ENCODE peak calls at places on chromosomes 7 and 10, in nine cellular contexts. One of them, this sample, is unnamed.

GRCh38 chr7:47039089-47039648 is 542.7 kb downstream of the TNS3 start:
- DNase-seq in NCI-H748 treated with DMSO at 0.1 percent for 48 hours: no peak
- DNase-seq in activated CD4-positive, CD25-positive, alpha-beta regulatory T cell treated with anti-CD3 and anti-CD28 coated beads, Interleukin-2, amount 50 U/mL, for 72 hours: no peak
- DNase-seq in BJ: no peak
- DNase-seq in NCI-H1436: no peak
- DNase-seq in GM10248: no peak
- DNase-seq in A172: no peak
- DNase-seq in effector memory CD4-positive, alpha-beta T cell: no peak
- DNase-seq in activated CD4-positive, alpha-beta memory T cell treated with anti-CD3 and anti-CD28 coated beads, Interleukin-2, amount 10 ng/mL, durations not matched to agents 7 days and 5 days: no peak
- DNase-seq in this sample: no peak

GRCh38 chr7:131226116-131226562 is 101.5 kb upstream of the MKLN1 start:
- DNase-seq in BJ: no peak
- DNase-seq in activated CD4-positive, alpha-beta memory T cell treated with anti-CD3 and anti-CD28 coated beads, Interleukin-2, amount 10 ng/mL, durations not matched to agents 7 days and 5 days: no peak
- DNase-seq in GM10248: peak; percentile 35
- DNase-seq in NCI-H748 treated with DMSO at 0.1 percent for 48 hours: no peak
- DNase-seq in NCI-H1436: no peak
- DNase-seq in effector memory CD4-positive, alpha-beta T cell: no peak
- DNase-seq in activated CD4-positive, CD25-positive, alpha-beta regulatory T cell treated with anti-CD3 and anti-CD28 coated beads, Interleukin-2, amount 50 U/mL, for 72 hours: no peak
- DNase-seq in A172: no peak
- DNase-seq in this sample: no peak

GRCh38 chr7:157282141-157282801 is 54.5 kb upstream of the DNAJB6 start:
- DNase-seq in activated CD4-positive, alpha-beta memory T cell treated with anti-CD3 and anti-CD28 coated beads, Interleukin-2, amount 10 ng/mL, durations not matched to agents 7 days and 5 days: no peak
- DNase-seq in GM10248: no peak
- DNase-seq in BJ: no peak
- DNase-seq in NCI-H1436: no peak
- DNase-seq in activated CD4-positive, CD25-positive, alpha-beta regulatory T cell treated with anti-CD3 and anti-CD28 coated beads, Interleukin-2, amount 50 U/mL, for 72 hours: no peak
- DNase-seq in NCI-H748 treated with DMSO at 0.1 percent for 48 hours: no peak
- DNase-seq in effector memory CD4-positive, alpha-beta T cell: no peak
- DNase-seq in A172: peak; percentile 51
- DNase-seq in this sample: no peak

GRCh38 chr7:26863504-26864308 is 684 bp downstream of the SKAP2 start:
- DNase-seq in NCI-H748 treated with DMSO at 0.1 percent for 48 hours: peak; percentile 67
- DNase-seq in A172: peak; percentile 30
- DNase-seq in activated CD4-positive, CD25-positive, alpha-beta regulatory T cell treated with anti-CD3 and anti-CD28 coated beads, Interleukin-2, amount 50 U/mL, for 72 hours: no peak
- DNase-seq in NCI-H1436: no peak
- DNase-seq in BJ: no peak
- DNase-seq in activated CD4-positive, alpha-beta memory T cell treated with anti-CD3 and anti-CD28 coated beads, Interleukin-2, amount 10 ng/mL, durations not matched to agents 7 days and 5 days: peak; percentile 33
- DNase-seq in effector memory CD4-positive, alpha-beta T cell: no peak
- DNase-seq in GM10248: peak; percentile 42
- DNase-seq in this sample: peak; percentile 22

GRCh38 chr7:45239486-45239885 is 81.9 kb downstream of the RAMP3 start:
- DNase-seq in NCI-H748 treated with DMSO at 0.1 percent for 48 hours: no peak
- DNase-seq in activated CD4-positive, alpha-beta memory T cell treated with anti-CD3 and anti-CD28 coated beads, Interleukin-2, amount 10 ng/mL, durations not matched to agents 7 days and 5 days: no peak
- DNase-seq in GM10248: no peak
- DNase-seq in activated CD4-positive, CD25-positive, alpha-beta regulatory T cell treated with anti-CD3 and anti-CD28 coated beads, Interleukin-2, amount 50 U/mL, for 72 hours: no peak
- DNase-seq in BJ: peak; percentile 2
- DNase-seq in NCI-H1436: no peak
- DNase-seq in A172: peak; percentile 82
- DNase-seq in effector memory CD4-positive, alpha-beta T cell: no peak
- DNase-seq in this sample: no peak

GRCh38 chr10:1251769-1252168 is 195.6 kb downstream of the WDR37 start:
- DNase-seq in NCI-H748 treated with DMSO at 0.1 percent for 48 hours: no peak
- DNase-seq in GM10248: no peak
- DNase-seq in A172: no peak
- DNase-seq in activated CD4-positive, CD25-positive, alpha-beta regulatory T cell treated with anti-CD3 and anti-CD28 coated beads, Interleukin-2, amount 50 U/mL, for 72 hours: no peak
- DNase-seq in activated CD4-positive, alpha-beta memory T cell treated with anti-CD3 and anti-CD28 coated beads, Interleukin-2, amount 10 ng/mL, durations not matched to agents 7 days and 5 days: no peak
- DNase-seq in BJ: no peak
- DNase-seq in NCI-H1436: no peak
- DNase-seq in effector memory CD4-positive, alpha-beta T cell: no peak
- DNase-seq in this sample: no peak

GRCh38 chr7:77550586-77550985 is 13.5 kb downstream of the PTPN12 start:
- DNase-seq in activated CD4-positive, alpha-beta memory T cell treated with anti-CD3 and anti-CD28 coated beads, Interleukin-2, amount 10 ng/mL, durations not matched to agents 7 days and 5 days: no peak
- DNase-seq in NCI-H1436: no peak
- DNase-seq in A172: no peak
- DNase-seq in NCI-H748 treated with DMSO at 0.1 percent for 48 hours: no peak
- DNase-seq in effector memory CD4-positive, alpha-beta T cell: no peak
- DNase-seq in GM10248: no peak
- DNase-seq in activated CD4-positive, CD25-positive, alpha-beta regulatory T cell treated with anti-CD3 and anti-CD28 coated beads, Interleukin-2, amount 50 U/mL, for 72 hours: no peak
- DNase-seq in BJ: peak; percentile 82
- DNase-seq in this sample: no peak

GRCh38 chr10:97428572-97428981 is 2.6 kb downstream of the PGAM1 start:
- DNase-seq in BJ: no peak
- DNase-seq in effector memory CD4-positive, alpha-beta T cell: peak; percentile 25
- DNase-seq in NCI-H1436: no peak
- DNase-seq in A172: no peak
- DNase-seq in activated CD4-positive, alpha-beta memory T cell treated with anti-CD3 and anti-CD28 coated beads, Interleukin-2, amount 10 ng/mL, durations not matched to agents 7 days and 5 days: peak; percentile 53
- DNase-seq in activated CD4-positive, CD25-positive, alpha-beta regulatory T cell treated with anti-CD3 and anti-CD28 coated beads, Interleukin-2, amount 50 U/mL, for 72 hours: no peak
- DNase-seq in NCI-H748 treated with DMSO at 0.1 percent for 48 hours: no peak
- DNase-seq in GM10248: no peak
- DNase-seq in this sample: peak; percentile 78

GRCh38 chr10:86931872-86932271 is 25.5 kb downstream of the MMRN2 start:
- DNase-seq in A172: no peak
- DNase-seq in effector memory CD4-positive, alpha-beta T cell: no peak
- DNase-seq in activated CD4-positive, CD25-positive, alpha-beta regulatory T cell treated with anti-CD3 and anti-CD28 coated beads, Interleukin-2, amount 50 U/mL, for 72 hours: no peak
- DNase-seq in NCI-H748 treated with DMSO at 0.1 percent for 48 hours: no peak
- DNase-seq in BJ: no peak
- DNase-seq in NCI-H1436: no peak
- DNase-seq in activated CD4-positive, alpha-beta memory T cell treated with anti-CD3 and anti-CD28 coated beads, Interleukin-2, amount 10 ng/mL, durations not matched to agents 7 days and 5 days: no peak
- DNase-seq in GM10248: no peak
- DNase-seq in this sample: no peak

GRCh38 chr10:125171402-125172316 is 11.3 kb upstream of the CTBP2 start:
- DNase-seq in NCI-H748 treated with DMSO at 0.1 percent for 48 hours: no peak
- DNase-seq in BJ: no peak
- DNase-seq in A172: no peak
- DNase-seq in activated CD4-positive, alpha-beta memory T cell treated with anti-CD3 and anti-CD28 coated beads, Interleukin-2, amount 10 ng/mL, durations not matched to agents 7 days and 5 days: no peak
- DNase-seq in activated CD4-positive, CD25-positive, alpha-beta regulatory T cell treated with anti-CD3 and anti-CD28 coated beads, Interleukin-2, amount 50 U/mL, for 72 hours: no peak
- DNase-seq in NCI-H1436: no peak
- DNase-seq in GM10248: no peak
- DNase-seq in effector memory CD4-positive, alpha-beta T cell: no peak
- DNase-seq in this sample: no peak

GRCh38 chr7:43302211-43302711 is 189.8 kb downstream of the HECW1 start:
- DNase-seq in activated CD4-positive, alpha-beta memory T cell treated with anti-CD3 and anti-CD28 coated beads, Interleukin-2, amount 10 ng/mL, durations not matched to agents 7 days and 5 days: no peak
- DNase-seq in activated CD4-positive, CD25-positive, alpha-beta regulatory T cell treated with anti-CD3 and anti-CD28 coated beads, Interleukin-2, amount 50 U/mL, for 72 hours: no peak
- DNase-seq in NCI-H748 treated with DMSO at 0.1 percent for 48 hours: no peak
- DNase-seq in effector memory CD4-positive, alpha-beta T cell: no peak
- DNase-seq in NCI-H1436: no peak
- DNase-seq in A172: peak; percentile 98
- DNase-seq in BJ: no peak
- DNase-seq in GM10248: no peak
- DNase-seq in this sample: no peak

This sample was measured in AML-193.